ENCODE peak calls at places on chromosomes 1 and 21, in six cellular contexts. I is COLO829; C is choroid plexus epithelial cell; K is stimulated activated CD4-positive, alpha-beta T cell treated with anti-CD3 and anti-CD28 coated beads, TNF-alpha, amount 100 ng/mL, for 4 hours; J is natural killer cell treated with Interleukin-12 subunit alpha and Interleukin-12 subunit beta and Interleukin-15 and Interleukin-18, amount 100 ng/mL, for 72 hours; Z is iPS-NIHi11. Q is an unnamed sample.

GRCh38 chr1:201562257-201562656 is 23.3 kb downstream of the NAV1 start:
- DNase-seq in I (no peak), C (peak; percentile 89), K (no peak), J (no peak), Z (no peak), Q (peak; percentile 48)

GRCh38 chr1:151435174-151435573 is 24.1 kb downstream of the POGZ start:
- DNase-seq in I (no peak), C (no peak), K (no peak), J (no peak), Z (no peak), Q (no peak)

GRCh38 chr1:39317910-39318633 is 113.6 kb downstream of the MACF1 start:
- DNase-seq in I (no peak), C (peak; percentile 57), K (no peak), J (no peak), Z (no peak), Q (peak; percentile 12)

GRCh38 chr1:2088434-2088833 is 38.2 kb downstream of the PRKCZ start:
- DNase-seq in I (no peak), C (peak; percentile 93), K (no peak), J (no peak), Z (no peak), Q (no peak)

GRCh38 chr1:55483523-55483922 is 268.4 kb upstream of the USP24 start:
- DNase-seq in I (no peak), C (no peak), K (no peak), J (no peak), Z (peak; percentile 47), Q (no peak)

GRCh38 chr1:42940851-42941639 is 17.6 kb downstream of the SLC2A1 start:
- DNase-seq in I (peak; percentile 87), C (peak; percentile 95), K (no peak), J (no peak), Z (peak; percentile 55), Q (peak; percentile 85)

GRCh38 chr1:205017036-205017435 is 26.0 kb upstream of the CNTN2 start:
- DNase-seq in I (no peak), C (no peak), K (no peak), J (no peak), Z (no peak), Q (no peak)

GRCh38 chr1:6148497-6149241 is 31.5 kb downstream of the CHD5 start:
- DNase-seq in I (peak; percentile 52), C (peak; percentile 32), K (peak; percentile 40), J (no peak), Z (peak; percentile 99), Q (no peak)

GRCh38 chr1:30005972-30006619 is 717.3 kb downstream of the MATN1 start:
- DNase-seq in I (no peak), C (no peak), K (no peak), J (no peak), Z (no peak), Q (no peak)

GRCh38 chr1:218693584-218693983 is 348.4 kb downstream of the TGFB2 start:
- DNase-seq in I (no peak), C (no peak), K (no peak), J (no peak), Z (no peak), Q (no peak)

GRCh38 chr21:35511298-35512162 is 462.4 kb upstream of the RUNX1 start:
- DNase-seq in I (peak; percentile 20), C (peak; percentile 46), K (no peak), J (no peak), Z (no peak), Q (no peak)

GRCh38 chr1:9385801-9386573 is 93.3 kb downstream of the SPSB1 start:
- DNase-seq in I (no peak), C (no peak), K (no peak), J (no peak), Z (no peak), Q (no peak)

GRCh38 chr1:22217811-22218460 is 75.0 kb upstream of the WNT4 start:
- DNase-seq in I (no peak), C (no peak), K (no peak), J (no peak), Z (no peak), Q (no peak)

GRCh38 chr1:150621497-150622113 is 7.8 kb downstream of the ENSA start:
- DNase-seq in I (peak; percentile 70), C (peak; percentile 91), K (peak; percentile 48), J (no peak), Z (peak; percentile 44), Q (peak; percentile 58)

GRCh38 chr1:114340906-114341698 is 169.9 kb downstream of the TRIM33 start:
- DNase-seq in I (no peak), C (no peak), K (no peak), J (no peak), Z (no peak), Q (peak; percentile 85)

Q was measured in SJCRH30.